ENCODE peak calls at places on chromosomes 3 and 15, in seven cellular contexts. One of them, this sample, is unnamed.

GRCh38 chr3:86333636-86334035 is 657.3 kb downstream of the VGLL3 start:
- DNase-seq in EL: no peak
- DNase-seq in NK-92 treated with Interleukin-12 subunit alpha and Interleukin-12 subunit beta, amount 100 ng/mL, for 24 hours: no peak
- DNase-seq in stimulated activated CD4-positive, alpha-beta T cell treated with anti-CD3 and anti-CD28 coated beads, Interleukin-2, amount 100 ng/mL, for 4 hours: no peak
- DNase-seq in memory B cell: no peak
- DNase-seq in NCI-H345: no peak
- DNase-seq in germinal center: no peak
- DNase-seq in this sample: no peak

GRCh38 chr15:61228025-61228901 is 839 bp downstream of the RORA start:
- DNase-seq in EL: peak
- DNase-seq in NK-92 treated with Interleukin-12 subunit alpha and Interleukin-12 subunit beta, amount 100 ng/mL, for 24 hours: no peak
- DNase-seq in stimulated activated CD4-positive, alpha-beta T cell treated with anti-CD3 and anti-CD28 coated beads, Interleukin-2, amount 100 ng/mL, for 4 hours: no peak
- DNase-seq in memory B cell: no peak
- DNase-seq in NCI-H345: peak
- DNase-seq in germinal center: peak
- DNase-seq in this sample: peak

GRCh38 chr15:40439461-40440299 is 1.1 kb upstream of the BAHD1 start:
- DNase-seq in EL: peak
- DNase-seq in NK-92 treated with Interleukin-12 subunit alpha and Interleukin-12 subunit beta, amount 100 ng/mL, for 24 hours: no peak
- DNase-seq in stimulated activated CD4-positive, alpha-beta T cell treated with anti-CD3 and anti-CD28 coated beads, Interleukin-2, amount 100 ng/mL, for 4 hours: no peak
- DNase-seq in memory B cell: no peak
- DNase-seq in NCI-H345: no peak
- DNase-seq in germinal center: peak
- DNase-seq in this sample: peak

GRCh38 chr15:74782596-74783071 is 754 bp downstream of the CSK start:
- DNase-seq in EL: no peak
- DNase-seq in NK-92 treated with Interleukin-12 subunit alpha and Interleukin-12 subunit beta, amount 100 ng/mL, for 24 hours: no peak
- DNase-seq in stimulated activated CD4-positive, alpha-beta T cell treated with anti-CD3 and anti-CD28 coated beads, Interleukin-2, amount 100 ng/mL, for 4 hours: no peak
- DNase-seq in memory B cell: no peak
- DNase-seq in NCI-H345: no peak
- DNase-seq in germinal center: no peak
- DNase-seq in this sample: no peak

GRCh38 chr3:153970735-153971347 is 150.3 kb upstream of the ARHGEF26 start:
- DNase-seq in EL: no peak
- DNase-seq in NK-92 treated with Interleukin-12 subunit alpha and Interleukin-12 subunit beta, amount 100 ng/mL, for 24 hours: no peak
- DNase-seq in stimulated activated CD4-positive, alpha-beta T cell treated with anti-CD3 and anti-CD28 coated beads, Interleukin-2, amount 100 ng/mL, for 4 hours: no peak
- DNase-seq in memory B cell: no peak
- DNase-seq in NCI-H345: no peak
- DNase-seq in germinal center: no peak
- DNase-seq in this sample: no peak

GRCh38 chr3:78732893-78733292 is 1034.9 kb downstream of the ROBO1 start:
- DNase-seq in EL: no peak
- DNase-seq in NK-92 treated with Interleukin-12 subunit alpha and Interleukin-12 subunit beta, amount 100 ng/mL, for 24 hours: no peak
- DNase-seq in stimulated activated CD4-positive, alpha-beta T cell treated with anti-CD3 and anti-CD28 coated beads, Interleukin-2, amount 100 ng/mL, for 4 hours: no peak
- DNase-seq in memory B cell: no peak
- DNase-seq in NCI-H345: no peak
- DNase-seq in germinal center: no peak
- DNase-seq in this sample: no peak

GRCh38 chr3:46269556-46269955 is 27.3 kb downstream of the CCR3 start:
- DNase-seq in EL: no peak
- DNase-seq in NK-92 treated with Interleukin-12 subunit alpha and Interleukin-12 subunit beta, amount 100 ng/mL, for 24 hours: no peak
- DNase-seq in stimulated activated CD4-positive, alpha-beta T cell treated with anti-CD3 and anti-CD28 coated beads, Interleukin-2, amount 100 ng/mL, for 4 hours: no peak
- DNase-seq in memory B cell: no peak
- DNase-seq in NCI-H345: no peak
- DNase-seq in germinal center: no peak
- DNase-seq in this sample: no peak

GRCh38 chr15:92663250-92663951 is 7.8 kb upstream of the FAM174B start:
- DNase-seq in EL: no peak
- DNase-seq in NK-92 treated with Interleukin-12 subunit alpha and Interleukin-12 subunit beta, amount 100 ng/mL, for 24 hours: no peak
- DNase-seq in stimulated activated CD4-positive, alpha-beta T cell treated with anti-CD3 and anti-CD28 coated beads, Interleukin-2, amount 100 ng/mL, for 4 hours: no peak
- DNase-seq in memory B cell: no peak
- DNase-seq in NCI-H345: no peak
- DNase-seq in germinal center: no peak
- DNase-seq in this sample: peak

GRCh38 chr3:53776494-53777101 is 69.6 kb downstream of the CHDH start:
- DNase-seq in EL: peak
- DNase-seq in NK-92 treated with Interleukin-12 subunit alpha and Interleukin-12 subunit beta, amount 100 ng/mL, for 24 hours: no peak
- DNase-seq in stimulated activated CD4-positive, alpha-beta T cell treated with anti-CD3 and anti-CD28 coated beads, Interleukin-2, amount 100 ng/mL, for 4 hours: no peak
- DNase-seq in memory B cell: no peak
- DNase-seq in NCI-H345: no peak
- DNase-seq in germinal center: no peak
- DNase-seq in this sample: no peak

GRCh38 chr3:148173836-148174235 is 523.9 kb upstream of the AGTR1 start:
- DNase-seq in EL: peak
- DNase-seq in NK-92 treated with Interleukin-12 subunit alpha and Interleukin-12 subunit beta, amount 100 ng/mL, for 24 hours: no peak
- DNase-seq in stimulated activated CD4-positive, alpha-beta T cell treated with anti-CD3 and anti-CD28 coated beads, Interleukin-2, amount 100 ng/mL, for 4 hours: no peak
- DNase-seq in memory B cell: no peak
- DNase-seq in NCI-H345: no peak
- DNase-seq in germinal center: no peak
- DNase-seq in this sample: no peak

GRCh38 chr3:65196663-65197062 is 508.9 kb upstream of the ADAMTS9 start:
- DNase-seq in EL: no peak
- DNase-seq in NK-92 treated with Interleukin-12 subunit alpha and Interleukin-12 subunit beta, amount 100 ng/mL, for 24 hours: no peak
- DNase-seq in stimulated activated CD4-positive, alpha-beta T cell treated with anti-CD3 and anti-CD28 coated beads, Interleukin-2, amount 100 ng/mL, for 4 hours: no peak
- DNase-seq in memory B cell: no peak
- DNase-seq in NCI-H345: no peak
- DNase-seq in germinal center: no peak
- DNase-seq in this sample: no peak

This sample was measured in GM20000.